ENCODE peak calls at places on chromosomes 11 and 22, in nine cellular contexts. A is ovary; Z is fibroblast of mammary gland; H is H7; L is colonic mucosa; J is AG04449; N is effector memory CD4-positive, alpha-beta T cell; B is mucosa of descending colon; W is NT2/D1. I is an unnamed sample.

GRCh38 chr11:79926707-79927106 is 485.9 kb upstream of the TENM4 start:
- DNase-seq in N (no peak), B (no peak), H (no peak), W (no peak), A (no peak), L (no peak), J (no peak), Z (no peak), I (no peak)

GRCh38 chr22:39139933-39140332 is 12.5 kb downstream of the CBX7 start:
- DNase-seq in W (no peak), A (no peak), Z (no peak), B (no peak), J (no peak), L (no peak), H (no peak), N (no peak), I (no peak)

GRCh38 chr11:108733479-108734116 is 68.7 kb downstream of the DDX10 start:
- DNase-seq in J (no peak), A (no peak), W (no peak), H (no peak), N (no peak), L (no peak), B (no peak), Z (peak; percentile 84), I (peak; percentile 78)

GRCh38 chr22:23783496-23784167 is 3.1 kb upstream of the SMARCB1 start:
- DNase-seq in N (no peak), W (no peak), B (no peak), H (no peak), L (no peak), J (no peak), Z (no peak), A (no peak), I (no peak)

GRCh38 chr11:111476366-111476765 is 35.8 kb downstream of the BTG4 start:
- DNase-seq in J (no peak), Z (peak; percentile 14), L (no peak), W (no peak), N (no peak), H (no peak), A (no peak), B (no peak), I (no peak)

GRCh38 chr22:24091551-24092420 is 80.7 kb downstream of the CABIN1 start:
- DNase-seq in B (no peak), A (no peak), J (no peak), Z (no peak), W (no peak), H (no peak), N (no peak), L (no peak), I (no peak)

GRCh38 chr22:23182289-23183106 is 2.2 kb downstream of the BCR start:
- DNase-seq in H (peak; percentile 68), B (peak; percentile 34), N (peak; percentile 40), J (no peak), A (no peak), W (no peak), Z (no peak), L (peak; percentile 42), I (peak; percentile 37)

GRCh38 chr22:17199131-17199731 is 20.0 kb downstream of the ADA2 start:
- DNase-seq in J (no peak), Z (peak; percentile 87), N (no peak), A (peak; percentile 27), B (no peak), L (no peak), W (peak; percentile 65), H (no peak), I (no peak)

GRCh38 chr11:37286890-37287289 is 688.9 kb upstream of the RAG2 start:
- DNase-seq in J (no peak), A (no peak), Z (no peak), H (no peak), W (no peak), N (no peak), B (no peak), L (no peak), I (no peak)

GRCh38 chr22:22022255-22022840 is 39.8 kb upstream of the TOP3B start:
- DNase-seq in A (no peak), B (no peak), N (no peak), H (no peak), W (no peak), J (no peak), Z (no peak), L (no peak), I (no peak)

GRCh38 chr11:103110406-103110805 is 1.2 kb downstream of the DYNC2H1 start:
- DNase-seq in Z (peak; percentile 65), J (peak; percentile 3), H (no peak), B (no peak), L (no peak), W (no peak), A (no peak), N (no peak), I (no peak)

GRCh38 chr11:102930451-102930850 is 25.1 kb downstream of the MMP13 start:
- DNase-seq in B (no peak), Z (no peak), L (no peak), J (no peak), H (no peak), A (no peak), N (no peak), W (no peak), I (no peak)

GRCh38 chr11:8039530-8040260 is 41.3 kb upstream of the TUB start:
- DNase-seq in A (no peak), W (no peak), H (no peak), B (no peak), Z (no peak), N (no peak), L (peak; percentile 12), J (no peak), I (no peak)

GRCh38 chr22:44588348-44588747 is 90.3 kb upstream of the RTL6 start:
- DNase-seq in N (no peak), Z (no peak), B (peak; percentile 9), H (no peak), J (no peak), A (no peak), W (no peak), L (no peak), I (no peak)

GRCh38 chr22:19840955-19841640 is 13.6 kb downstream of the GNB1L start:
- DNase-seq in L (no peak), Z (no peak), A (no peak), J (no peak), H (no peak), B (no peak), W (no peak), N (no peak), I (no peak)

GRCh38 chr11:109946322-109946846 is 146.8 kb upstream of the ZC3H12C start:
- DNase-seq in N (no peak), B (peak; percentile 71), J (peak; percentile 80), H (peak; percentile 64), W (peak; percentile 81), L (peak; percentile 90), A (peak; percentile 79), Z (peak; percentile 98), I (peak; percentile 69)

GRCh38 chr11:60334005-60334620 is 7.1 kb downstream of the MS4A6E start:
- DNase-seq in B (no peak), H (peak; percentile 67), L (peak; percentile 79), A (no peak), W (peak; percentile 78), N (peak; percentile 7), J (no peak), Z (peak; percentile 36), I (peak; percentile 70)

DNA sequence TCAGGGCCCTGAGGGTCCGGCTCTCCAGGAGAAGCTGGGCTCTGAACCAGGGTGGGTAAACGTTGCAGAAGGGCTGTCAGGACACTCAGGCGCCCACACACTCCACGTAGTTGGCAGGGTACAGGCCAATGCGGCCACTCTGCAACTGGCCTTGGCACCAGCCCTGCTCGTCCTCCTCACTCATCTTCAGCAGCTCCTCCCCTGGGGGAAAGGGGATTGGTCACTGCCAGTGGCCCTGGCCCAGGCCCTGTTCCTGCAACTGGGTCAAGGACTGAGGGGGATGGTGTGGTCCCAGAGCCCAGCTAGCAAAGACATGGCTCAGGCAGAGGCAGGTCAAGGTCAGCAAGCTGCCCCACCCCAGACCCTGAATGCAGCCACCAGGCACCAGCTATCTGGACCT is 1.2 kb upstream of the ARFGAP2 start:
- DNase-seq in Z (no peak), W (no peak), N (no peak), A (peak; percentile 46), L (no peak), J (no peak), B (no peak), H (no peak), I (no peak)
- H3K4me3 ChIP-seq in Z (no peak overlapping the region), W (no peak overlapping the region), N (no peak overlapping the region), A (no peak overlapping the region), L (peak overlapping the region; percentile 83), J (no peak overlapping the region), B (no peak overlapping the region), H (no peak overlapping the region), I (peak overlapping the region; percentile 85)

DNA sequence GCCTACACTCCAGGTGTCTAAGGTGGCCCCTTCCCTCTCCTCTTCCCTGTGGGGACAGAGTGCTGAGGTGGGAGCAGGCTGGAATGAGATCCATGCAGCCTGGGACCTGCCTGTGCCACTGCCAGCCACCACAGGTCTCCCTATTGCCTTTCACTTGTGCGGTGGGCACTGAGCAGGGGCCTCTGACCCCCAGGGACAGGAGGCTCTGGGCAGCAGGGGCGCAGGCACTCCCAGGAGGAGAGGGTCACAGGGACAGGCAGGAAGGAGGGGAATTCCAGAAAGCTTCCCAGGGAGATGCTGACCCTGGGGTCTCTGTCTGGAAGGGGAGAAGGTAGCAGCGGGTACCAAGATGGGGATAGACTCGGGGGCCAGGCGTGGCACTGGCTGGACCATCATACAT is 228.5 kb upstream of the B3GAT1 start:
- DNase-seq in N (no peak), H (no peak), B (no peak), J (no peak), W (no peak), A (no peak), Z (no peak), L (no peak), I (no peak)
- H3K4me3 ChIP-seq in N (no peak overlapping the region), H (no peak overlapping the region), B (no peak overlapping the region), J (no peak overlapping the region), W (no peak overlapping the region), A (no peak overlapping the region), Z (no peak overlapping the region), L (no peak overlapping the region), I (no peak overlapping the region)

GRCh38 chr22:37564111-37564711 is 3.9 kb downstream of the CDC42EP1 start:
- DNase-seq in B (no peak), W (no peak), A (no peak), J (no peak), Z (peak; percentile 35), N (no peak), L (no peak), H (no peak), I (no peak)
- H3K4me3 ChIP-seq in B (no peak overlapping the region), W (no peak overlapping the region), A (no peak overlapping the region), J (no peak overlapping the region), Z (no peak overlapping the region), N (no peak overlapping the region), L (no peak overlapping the region), H (no peak overlapping the region), I (no peak overlapping the region)

GRCh38 chr11:43987384-43988039 is 45.1 kb downstream of the C11orf96 start:
- DNase-seq in Z (peak; percentile 97), N (no peak), A (peak; percentile 100), B (peak; percentile 84), J (peak; percentile 26), H (peak; percentile 61), L (peak; percentile 68), W (no peak), I (no peak)
- H3K4me3 ChIP-seq in Z (no peak overlapping the region), N (no peak overlapping the region), A (no peak overlapping the region), B (no peak overlapping the region), J (no peak overlapping the region), H (no peak overlapping the region), L (no peak overlapping the region), W (no peak overlapping the region), I (no peak overlapping the region)

DNA sequence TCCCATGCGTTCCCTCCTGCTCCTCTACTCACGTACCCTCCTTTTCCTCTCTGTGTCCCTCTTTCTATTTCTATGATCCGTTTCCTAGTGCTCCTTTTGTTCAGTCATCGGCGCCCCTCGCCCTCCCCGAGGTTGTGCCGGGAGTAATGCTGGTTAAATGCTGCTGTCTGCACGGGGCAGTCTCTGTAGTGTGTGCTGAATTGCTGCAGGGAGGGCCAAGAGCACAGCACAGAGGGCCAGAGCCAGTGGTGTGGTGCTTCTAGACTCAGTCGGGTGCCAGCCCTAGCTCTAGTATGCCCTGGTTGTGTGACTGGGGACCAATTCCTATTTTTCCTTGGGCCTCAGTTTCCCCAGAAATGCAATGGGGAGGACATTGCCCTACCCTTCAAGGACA is 98.3 kb downstream of the PKNOX2 start:
- DNase-seq in Z (no peak), N (no peak), H (no peak), W (no peak), A (no peak), L (no peak), J (no peak), B (no peak), I (no peak)
- H3K4me3 ChIP-seq in Z (no peak overlapping the region), N (no peak overlapping the region), H (peak overlapping the region; percentile 9), W (peak overlapping the region; percentile 5), A (no peak overlapping the region), L (no peak overlapping the region), J (no peak overlapping the region), B (no peak overlapping the region), I (no peak overlapping the region)

I was measured in GM06990.